ENCODE peak calls at places on chromosomes 11 and 22, in ten cellular contexts. R is AG20443; Y is skeletal muscle cell; K is activated gamma-delta T cell treated with anti-CD3 and anti-CD28 coated beads, Interleukin-2, amount 50 U/mL, for 16 hours; Z is NCI-H1105 treated with DMSO at 0.1 percent for 48 hours; W is globus pallidus; S is T-helper 9 cell; L is NCI-H460; H is GM12891; A is cardiac fibroblast. U is an unnamed sample.

GRCh38 chr11:63592975-63593395 is 21.2 kb downstream of the PLAAT3 start:
- DNase-seq in R (peak; percentile 55), Y (no peak), K (no peak), Z (peak; percentile 5), W (peak; percentile 72), S (no peak), L (peak; percentile 11), H (no peak), A (peak; percentile 56), U (no peak)

GRCh38 chr22:25062378-25063095 is 110.0 kb downstream of the KIAA1671 start:
- DNase-seq in R (no peak), Y (no peak), K (peak; percentile 69), Z (no peak), W (no peak), S (peak; percentile 71), L (no peak), H (no peak), A (no peak), U (no peak)

GRCh38 chr11:73972187-73972586 is 10.5 kb downstream of the UCP2 start:
- DNase-seq in R (no peak), Y (no peak), K (no peak), Z (no peak), W (no peak), S (no peak), L (no peak), H (no peak), A (no peak), U (no peak)

GRCh38 chr22:30481711-30482110 is 9.9 kb upstream of the SEC14L3 start:
- DNase-seq in R (peak; percentile 39), Y (peak; percentile 8), K (no peak), Z (no peak), W (no peak), S (no peak), L (no peak), H (no peak), A (peak; percentile 5), U (no peak)

GRCh38 chr22:44625421-44625760 is 76.6 kb upstream of the PRR5 start:
- DNase-seq in R (no peak), Y (no peak), K (no peak), Z (no peak), W (no peak), S (no peak), L (no peak), H (no peak), A (no peak), U (no peak)

GRCh38 chr11:126317681-126318641 is 14.1 kb downstream of the DCPS start:
- DNase-seq in R (peak; percentile 83), Y (peak; percentile 66), K (no peak), Z (no peak), W (peak; percentile 41), S (no peak), L (no peak), H (no peak), A (peak; percentile 86), U (no peak)

GRCh38 chr11:61598886-61599868 is 18.3 kb upstream of the SYT7 start:
- DNase-seq in R (peak; percentile 52), Y (no peak), K (no peak), Z (no peak), W (no peak), S (no peak), L (no peak), H (no peak), A (peak; percentile 68), U (no peak)

GRCh38 chr22:22248878-22249277 is 4.3 kb downstream of the VPREB1 start:
- DNase-seq in R (no peak), Y (no peak), K (no peak), Z (no peak), W (no peak), S (no peak), L (no peak), H (no peak), A (no peak), U (no peak)

GRCh38 chr11:63682045-63682915 is 980 bp downstream of the RTN3 start:
- DNase-seq in R (peak; percentile 46), Y (no peak), K (no peak), Z (peak; percentile 72), W (peak; percentile 75), S (no peak), L (no peak), H (no peak), A (no peak), U (peak; percentile 29)

GRCh38 chr11:8544807-8545206 is 49.2 kb downstream of the STK33 start:
- DNase-seq in R (no peak), Y (no peak), K (no peak), Z (no peak), W (no peak), S (no peak), L (no peak), H (no peak), A (no peak), U (no peak)

GRCh38 chr11:134759314-134759713 is 347.3 kb upstream of the B3GAT1 start:
- DNase-seq in R (no peak), Y (no peak), K (no peak), Z (no peak), W (no peak), S (no peak), L (no peak), H (no peak), A (no peak), U (no peak)

GRCh38 chr11:121310908-121311307 is 18.3 kb downstream of the SC5D start:
- DNase-seq in R (no peak), Y (no peak), K (no peak), Z (no peak), W (no peak), S (no peak), L (no peak), H (no peak), A (no peak), U (no peak)

GRCh38 chr11:73203790-73204189 is 14.3 kb upstream of the P2RY2 start:
- DNase-seq in R (no peak), Y (no peak), K (no peak), Z (no peak), W (no peak), S (no peak), L (no peak), H (no peak), A (no peak), U (no peak)

GRCh38 chr11:18115360-18116127 is 9.7 kb upstream of the SAAL1 start:
- DNase-seq in R (peak; percentile 78), Y (no peak), K (peak; percentile 34), Z (peak; percentile 88), W (peak; percentile 57), S (peak; percentile 57), L (peak; percentile 58), H (peak; percentile 55), A (peak; percentile 65), U (peak; percentile 50)

GRCh38 chr22:49779226-49779625 is 48.4 kb downstream of the BRD1 start:
- DNase-seq in R (no peak), Y (no peak), K (no peak), Z (no peak), W (no peak), S (no peak), L (no peak), H (no peak), A (no peak), U (no peak)

GRCh38 chr11:17814546-17814945 is 80.0 kb downstream of the KCNC1 start:
- DNase-seq in R (no peak), Y (no peak), K (no peak), Z (no peak), W (no peak), S (no peak), L (no peak), H (no peak), A (no peak), U (no peak)

GRCh38 chr22:49306632-49306975 is 521.1 kb downstream of the BRD1 start:
- DNase-seq in R (no peak), Y (no peak), K (no peak), Z (no peak), W (no peak), S (no peak), L (no peak), H (no peak), A (no peak), U (no peak)

GRCh38 chr11:2730323-2731284 is 30.8 kb upstream of the KCNQ1OT1 start:
- DNase-seq in R (no peak), Y (no peak), K (no peak), Z (no peak), W (peak; percentile 63), S (no peak), L (no peak), H (no peak), A (no peak), U (peak; percentile 17)

GRCh38 chr22:17339095-17339693 is 30.1 kb upstream of the CECR2 start:
- DNase-seq in R (no peak), Y (no peak), K (no peak), Z (no peak), W (no peak), S (no peak), L (no peak), H (no peak), A (peak; percentile 3), U (no peak)

GRCh38 chr11:120523196-120523595 is 11.6 kb downstream of the GRIK4 start:
- DNase-seq in R (no peak), Y (no peak), K (no peak), Z (peak; percentile 42), W (no peak), S (no peak), L (no peak), H (no peak), A (no peak), U (no peak)

GRCh38 chr22:49363526-49364230 is 464.0 kb downstream of the BRD1 start:
- DNase-seq in R (no peak), Y (no peak), K (no peak), Z (no peak), W (no peak), S (no peak), L (no peak), H (no peak), A (no peak), U (no peak)

GRCh38 chr22:24416095-24416494 is 11.3 kb upstream of the ADORA2A start:
- DNase-seq in R (peak; percentile 54), Y (no peak), K (no peak), Z (no peak), W (no peak), S (no peak), L (no peak), H (no peak), A (no peak), U (no peak)

GRCh38 chr11:20041499-20041898 is 118.8 kb downstream of the DBX1 start:
- DNase-seq in R (no peak), Y (no peak), K (no peak), Z (no peak), W (no peak), S (no peak), L (no peak), H (no peak), A (no peak), U (no peak)

GRCh38 chr22:49571326-49571725 is 256.3 kb downstream of the BRD1 start:
- DNase-seq in R (no peak), Y (no peak), K (no peak), Z (no peak), W (no peak), S (no peak), L (no peak), H (no peak), A (no peak), U (no peak)

GRCh38 chr11:44659641-44660040 is 67.1 kb upstream of the TSPAN18 start:
- DNase-seq in R (no peak), Y (no peak), K (no peak), Z (no peak), W (no peak), S (no peak), L (no peak), H (no peak), A (no peak), U (no peak)

GRCh38 chr11:125481531-125481930 is 14.5 kb downstream of the FEZ1 start:
- DNase-seq in R (no peak), Y (no peak), K (no peak), Z (no peak), W (peak; percentile 99), S (no peak), L (no peak), H (no peak), A (no peak), U (peak; percentile 36)